ENCODE peak calls at places on chromosomes 1 and 21, in seven cellular contexts. U is adrenal gland, B is transverse colon, C is dorsolateral prefrontal cortex, N is lung, P is pancreas, R is mucosa of descending colon. T is an unnamed sample.

GRCh38 chr1:3898994-3899775 is 887 bp downstream of the C1orf174 start:
- DNase-seq in U (no peak), B (no peak), C (no peak), N (no peak), P (no peak), R (no peak), T (peak)

GRCh38 chr1:203539831-203540546 is 46.0 kb downstream of the OPTC start:
- DNase-seq in U (peak), B (no peak), C (no peak), N (no peak), P (no peak), R (no peak), T (no peak)

GRCh38 chr21:45303111-45303615 is 15.5 kb upstream of the POFUT2 start:
- DNase-seq in U (no peak), B (no peak), C (no peak), N (no peak), P (peak), R (no peak), T (no peak)

GRCh38 chr1:5227114-5227513 is 572.7 kb downstream of the AJAP1 start:
- DNase-seq in U (no peak), B (no peak), C (no peak), N (no peak), P (no peak), R (no peak), T (no peak)

GRCh38 chr1:116795482-116795829 is 41.2 kb downstream of the CD2 start:
- DNase-seq in U (no peak), B (no peak), C (no peak), N (no peak), P (no peak), R (no peak), T (no peak)

GRCh38 chr1:5509664-5510452 is 482.4 kb downstream of the NPHP4 start:
- DNase-seq in U (peak), B (peak), C (peak), N (peak), P (peak), R (peak), T (no peak)

GRCh38 chr1:17080881-17081280 is 27.0 kb upstream of the SDHB start:
- DNase-seq in U (no peak), B (no peak), C (no peak), N (no peak), P (peak), R (no peak), T (no peak)

GRCh38 chr1:168005544-168005943 is 68.7 kb upstream of the MPC2 start:
- DNase-seq in U (no peak), B (no peak), C (no peak), N (no peak), P (no peak), R (no peak), T (no peak)

GRCh38 chr1:121443131-121443530 is 258.4 kb downstream of the SRGAP2C start:
- DNase-seq in U (no peak), B (no peak), C (no peak), N (no peak), P (no peak), R (no peak), T (no peak)

GRCh38 chr1:106120789-106121188 is 935.7 kb upstream of the PRMT6 start:
- DNase-seq in U (no peak), B (no peak), C (no peak), N (no peak), P (no peak), R (no peak), T (no peak)

DNA sequence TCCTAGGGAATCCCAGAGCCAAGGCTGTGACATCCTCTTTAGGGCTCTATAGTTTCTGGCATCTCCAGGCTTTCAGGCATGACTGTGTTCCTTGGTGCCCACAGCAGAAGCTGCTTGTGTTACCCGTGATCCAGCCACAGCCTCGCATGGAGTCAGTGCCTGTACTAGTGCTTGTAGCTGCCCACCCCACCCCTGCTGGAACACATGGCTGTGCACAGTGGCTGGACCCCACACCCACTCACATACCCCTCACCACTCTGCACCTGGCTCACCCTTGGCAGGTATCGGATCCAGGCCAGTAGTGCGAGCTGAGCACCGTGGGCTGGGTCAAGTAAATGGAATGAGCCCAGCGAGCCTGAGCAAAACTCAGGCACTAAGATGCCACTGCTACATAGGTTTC is 934.7 kb upstream of the PRMT6 start:
- DNase-seq in U (no peak), B (no peak), C (no peak), N (no peak), P (no peak), R (no peak), T (no peak)
- TF ChIP-seq CTCF in U (no peak), B (no peak), C (no peak), N (no peak), P (no peak), R (no peak), T (no peak)

GRCh38 chr1:153140484-153140883 is 10.2 kb downstream of the SPRR2G start:
- DNase-seq in U (no peak), B (no peak), C (no peak), N (no peak), P (no peak), R (no peak), T (no peak)

GRCh38 chr1:153141377-153141776 is 9.3 kb downstream of the SPRR2G start:
- DNase-seq in U (no peak), B (no peak), C (no peak), N (no peak), P (no peak), R (no peak), T (no peak)
- H3K4me3 ChIP-seq in U (no peak), B (no peak), C (no peak), N (no peak), P (no peak), R (no peak), T (no peak)

GRCh38 chr21:37159949-37160348 is 86.9 kb downstream of the TTC3 start:
- DNase-seq in U (no peak), B (no peak), C (no peak), N (no peak), P (no peak), R (no peak), T (no peak)

GRCh38 chr21:37166733-37167132 is 93.7 kb downstream of the TTC3 start:
- DNase-seq in U (no peak), B (no peak), C (no peak), N (no peak), P (no peak), R (no peak), T (no peak)

GRCh38 chr21:37165606-37166005 is 92.6 kb downstream of the TTC3 start:
- DNase-seq in U (no peak), B (no peak), C (no peak), N (no peak), P (no peak), R (no peak), T (no peak)

GRCh38 chr21:37168666-37169065 is 95.6 kb downstream of the TTC3 start:
- DNase-seq in U (no peak), B (no peak), C (no peak), N (no peak), P (no peak), R (no peak), T (no peak)

GRCh38 chr21:37164742-37165141 is 91.7 kb downstream of the TTC3 start:
- DNase-seq in U (no peak), B (no peak), C (no peak), N (no peak), P (no peak), R (no peak), T (no peak)
- TF ChIP-seq CTCF in U (no peak), B (no peak), C (no peak), N (no peak), P (no peak), R (no peak), T (no peak)

GRCh38 chr1:150874455-150875196 is 1.8 kb downstream of the ARNT start:
- DNase-seq in U (no peak), B (no peak), C (no peak), N (no peak), P (no peak), R (no peak), T (no peak)
- H3K4me3 ChIP-seq in U (peak), B (peak), C (peak), N (no peak), P (peak), R (no peak), T (peak)

T was measured in GM12864.